ENCODE peak calls at places on chromosomes 1 and 21, in seven cellular contexts. Z is IMR-90; B is naive thymus-derived CD8-positive, alpha-beta T cell; P is left cardiac atrium; L is stimulated activated memory B cell treated with anti-CD40 and anti-IgM and Interleukin-4, amounts not matched to agents 10 μg/mL and 1 μg/mL and 100 μg/mL, for 72 hours; U is effector memory CD8-positive, alpha-beta T cell; E is A549. M is an unnamed sample.

GRCh38 chr1:212119397-212119837 is 83.9 kb downstream of the DTL start:
- ATAC-seq in Z (peak), B (no peak), P (peak), L (peak), U (no peak), E (peak), M (no peak)

GRCh38 chr21:37117204-37117603 is 44.1 kb downstream of the TTC3 start:
- ATAC-seq in Z (no peak), B (no peak), P (no peak), L (no peak), U (no peak), E (no peak), M (no peak)

GRCh38 chr1:193009501-193009900 is 49.7 kb downstream of the UCHL5 start:
- ATAC-seq in Z (no peak), B (no peak), P (no peak), L (no peak), U (no peak), E (no peak), M (no peak)

GRCh38 chr1:45304311-45305081 is 22.2 kb upstream of the HPDL start:
- ATAC-seq in Z (no peak), B (no peak), P (no peak), L (no peak), U (no peak), E (no peak), M (no peak)

GRCh38 chr1:100359139-100359538 is 6.8 kb downstream of the CDC14A start:
- ATAC-seq in Z (no peak), B (no peak), P (no peak), L (no peak), U (no peak), E (no peak), M (no peak)

GRCh38 chr1:38045431-38046332 is 911 bp downstream of the POU3F1 start:
- ATAC-seq in Z (no peak), B (no peak), P (no peak), L (peak), U (no peak), E (no peak), M (no peak)

GRCh38 chr1:178653091-178653490 is 72.0 kb upstream of the RALGPS2 start:
- ATAC-seq in Z (no peak), B (no peak), P (no peak), L (no peak), U (no peak), E (peak), M (no peak)

GRCh38 chr1:189311915-189312314 is 1165.7 kb downstream of the BRINP3 start:
- ATAC-seq in Z (no peak), B (no peak), P (no peak), L (no peak), U (no peak), E (no peak), M (no peak)

GRCh38 chr1:151888972-151889570 is 20.2 kb downstream of the THEM4 start:
- ATAC-seq in Z (no peak), B (peak), P (no peak), L (no peak), U (peak), E (peak), M (no peak)

GRCh38 chr1:209051598-209051997 is 531.9 kb upstream of the CAMK1G start:
- ATAC-seq in Z (no peak), B (no peak), P (no peak), L (no peak), U (no peak), E (no peak), M (no peak)

GRCh38 chr1:16986113-16986512 is 5.7 kb upstream of the MFAP2 start:
- ATAC-seq in Z (no peak), B (no peak), P (no peak), L (no peak), U (no peak), E (no peak), M (no peak)

GRCh38 chr1:1924849-1925248 is 5.8 kb upstream of the TMEM52 start:
- ATAC-seq in Z (no peak), B (no peak), P (no peak), L (no peak), U (no peak), E (no peak), M (no peak)

GRCh38 chr1:33792216-33792615 is 71.7 kb upstream of the HMGB4 start:
- ATAC-seq in Z (no peak), B (no peak), P (no peak), L (no peak), U (no peak), E (no peak), M (no peak)

GRCh38 chr1:25694167-25694566 is 77.6 kb downstream of the MAN1C1 start:
- ATAC-seq in Z (no peak), B (no peak), P (peak), L (no peak), U (no peak), E (no peak), M (peak)

GRCh38 chr1:236067854-236068454 is 3.1 kb upstream of the NID1 start:
- ATAC-seq in Z (peak), B (no peak), P (peak), L (no peak), U (no peak), E (no peak), M (peak)

GRCh38 chr1:89311757-89312156 is 39.1 kb upstream of the GBP5 start:
- ATAC-seq in Z (no peak), B (no peak), P (no peak), L (no peak), U (peak), E (no peak), M (no peak)

GRCh38 chr1:111489604-111490003 is 13.8 kb downstream of the ADORA3 start:
- ATAC-seq in Z (no peak), B (no peak), P (peak), L (no peak), U (no peak), E (no peak), M (peak)

GRCh38 chr1:211753649-211754251 is 76.8 kb downstream of the LPGAT1 start:
- ATAC-seq in Z (no peak), B (no peak), P (no peak), L (no peak), U (no peak), E (no peak), M (no peak)

GRCh38 chr1:29249170-29249691 is 12.9 kb downstream of the PTPRU start:
- ATAC-seq in Z (peak), B (no peak), P (no peak), L (no peak), U (no peak), E (no peak), M (no peak)

GRCh38 chr1:38735651-38736161 is 123.9 kb downstream of the RRAGC start:
- ATAC-seq in Z (peak), B (no peak), P (no peak), L (no peak), U (no peak), E (no peak), M (no peak)

GRCh38 chr1:41373373-41373772 is 12.1 kb downstream of the FOXO6 start:
- ATAC-seq in Z (no peak), B (no peak), P (no peak), L (no peak), U (no peak), E (no peak), M (no peak)

GRCh38 chr21:46599251-46599572 is 5.7 kb downstream of the S100B start:
- ATAC-seq in Z (peak), B (peak), P (no peak), L (no peak), U (no peak), E (no peak), M (peak)

GRCh38 chr1:42957880-42958487 is 684 bp downstream of the SLC2A1 start:
- ATAC-seq in Z (peak), B (peak), P (peak), L (peak), U (peak), E (peak), M (peak)

GRCh38 chr1:205048382-205048781 is 5.4 kb downstream of the CNTN2 start:
- ATAC-seq in Z (no peak), B (no peak), P (no peak), L (no peak), U (no peak), E (no peak), M (no peak)